ENCODE peak calls at places on chromosome 1, in seven cellular contexts. A, G, S, P, R, X and T are unnamed samples.

GRCh38 chr1:107637101-107637500 is 327.9 kb downstream of the VAV3 start:
- DNase-seq in P (no peak), R (no peak), G (no peak), S (peak), A (no peak), X (no peak), T (no peak)

GRCh38 chr1:168497376-168497952 is 46.3 kb downstream of the XCL2 start:
- DNase-seq in G (no peak), R (no peak), A (no peak), S (peak), X (no peak), P (no peak), T (peak)

GRCh38 chr1:41802532-41803501 is 115.9 kb downstream of the HIVEP3 start:
- DNase-seq in S (no peak), A (peak), X (no peak), R (no peak), G (peak), P (no peak), T (no peak)

GRCh38 chr1:218443255-218443654 is 98.1 kb downstream of the TGFB2 start:
- DNase-seq in G (no peak), A (no peak), R (no peak), P (no peak), X (no peak), S (no peak), T (no peak)

GRCh38 chr1:116150368-116150767 is 39.2 kb downstream of the MAB21L3 start:
- DNase-seq in R (no peak), X (no peak), G (no peak), S (no peak), A (no peak), P (no peak), T (no peak)

GRCh38 chr1:224662870-224663269 is 46.8 kb downstream of the CNIH3 start:
- DNase-seq in P (no peak), G (no peak), X (no peak), S (no peak), R (no peak), A (no peak), T (no peak)

GRCh38 chr1:89276690-89277089 is 4.0 kb upstream of the GBP5 start:
- DNase-seq in R (no peak), G (no peak), S (no peak), X (no peak), A (no peak), P (no peak), T (no peak)

GRCh38 chr1:57637155-57637554 is 213.3 kb upstream of the DAB1 start:
- DNase-seq in S (no peak), R (no peak), A (no peak), X (no peak), G (no peak), P (no peak), T (no peak)

GRCh38 chr1:112877741-112878140 is 78.3 kb downstream of the SLC16A1 start:
- DNase-seq in A (no peak), S (peak), G (no peak), P (no peak), X (no peak), R (no peak), T (no peak)

GRCh38 chr1:193730017-193730416 is 543.6 kb upstream of the B3GALT2 start:
- DNase-seq in G (no peak), P (no peak), X (no peak), A (no peak), S (peak), R (no peak), T (no peak)

GRCh38 chr1:58607391-58607790 is 30.3 kb upstream of the TACSTD2 start:
- DNase-seq in G (no peak), A (no peak), R (no peak), P (no peak), X (no peak), S (no peak), T (no peak)

GRCh38 chr1:168064216-168064615 is 72.5 kb downstream of the GPR161 start:
- DNase-seq in X (no peak), R (no peak), P (no peak), A (no peak), S (no peak), G (no peak), T (no peak)

GRCh38 chr1:200473698-200474371 is 64.0 kb upstream of the ZNF281 start:
- DNase-seq in X (no peak), P (no peak), G (no peak), R (no peak), A (no peak), S (no peak), T (no peak)

GRCh38 chr1:1166642-1167415 is 6.9 kb upstream of the TTLL10 start:
- DNase-seq in P (no peak), G (no peak), A (no peak), S (no peak), R (no peak), X (no peak), T (no peak)

GRCh38 chr1:21270086-21270689 is 20.1 kb downstream of the ECE1 start:
- DNase-seq in X (peak), S (peak), G (peak), R (peak), P (peak), A (no peak), T (peak)

GRCh38 chr1:182580736-182581135 is 8.3 kb downstream of the RNASEL start:
- DNase-seq in G (no peak), R (no peak), P (no peak), S (no peak), X (no peak), A (no peak), T (no peak)

GRCh38 chr1:6858586-6858985 is 73.3 kb downstream of the CAMTA1 start:
- DNase-seq in X (no peak), A (no peak), P (no peak), S (peak), G (no peak), R (no peak), T (no peak)

GRCh38 chr1:6488602-6489382 is 2.7 kb downstream of the PLEKHG5 start:
- DNase-seq in G (no peak), A (no peak), P (no peak), S (no peak), X (no peak), R (no peak), T (no peak)

GRCh38 chr1:234731371-234732085 is 121.5 kb upstream of the IRF2BP2 start:
- DNase-seq in S (peak), A (no peak), X (no peak), G (no peak), R (no peak), P (no peak), T (peak)

GRCh38 chr1:182430263-182431068 is 19.5 kb upstream of the RGSL1 start:
- DNase-seq in S (peak), P (no peak), A (no peak), X (no peak), R (no peak), G (peak), T (no peak)

GRCh38 chr1:211082824-211083223 is 51.1 kb downstream of the KCNH1 start:
- DNase-seq in A (no peak), X (no peak), G (no peak), S (no peak), P (peak), R (no peak), T (no peak)

GRCh38 chr1:116826818-116827606 is 72.8 kb downstream of the CD2 start:
- DNase-seq in A (peak), G (no peak), X (no peak), R (no peak), P (peak), S (peak), T (peak)

GRCh38 chr1:30106125-30106524 is 617.3 kb downstream of the MATN1 start:
- DNase-seq in R (no peak), A (no peak), S (peak), P (peak), X (peak), G (no peak), T (no peak)

GRCh38 chr1:183301239-183301638 is 115.2 kb downstream of the LAMC2 start:
- DNase-seq in S (no peak), X (no peak), A (no peak), G (no peak), P (no peak), R (no peak), T (no peak)

GRCh38 chr1:236590553-236591150 is 13.7 kb downstream of the HEATR1 start:
- DNase-seq in X (no peak), A (no peak), G (no peak), R (no peak), S (no peak), P (no peak), T (no peak)

GRCh38 chr1:181417915-181418314 is 65.4 kb upstream of the CACNA1E start:
- DNase-seq in S (no peak), A (no peak), G (no peak), R (no peak), P (no peak), X (no peak), T (no peak)

GRCh38 chr1:202235003-202235660 is 41.5 kb downstream of the LGR6 start:
- DNase-seq in A (no peak), X (no peak), R (no peak), G (no peak), P (no peak), S (no peak), T (no peak)

GRCh38 chr1:239814306-239814881 is 277.3 kb upstream of the FMN2 start:
- DNase-seq in R (no peak), P (peak), A (no peak), G (no peak), X (peak), S (peak), T (peak)

GRCh38 chr1:83928396-83928795 is 70.5 kb downstream of the TTLL7 start:
- DNase-seq in S (no peak), A (no peak), G (no peak), P (no peak), R (no peak), X (no peak), T (no peak)

GRCh38 chr1:177505905-177506590 is 335.3 kb downstream of the BRINP2 start:
- DNase-seq in P (no peak), X (no peak), R (no peak), A (no peak), S (peak), G (no peak), T (peak)

GRCh38 chr1:39940253-39940652 is 14.7 kb upstream of the MFSD2A start:
- DNase-seq in X (no peak), P (no peak), R (no peak), A (no peak), G (no peak), S (no peak), T (no peak)

GRCh38 chr1:244075247-244075722 is 24.2 kb downstream of the ZBTB18 start:
- DNase-seq in A (no peak), R (no peak), X (peak), S (no peak), P (no peak), G (no peak), T (no peak)

GRCh38 chr1:17564458-17565393 is 25.2 kb downstream of the ARHGEF10L start:
- DNase-seq in S (no peak), X (peak), A (no peak), G (no peak), R (no peak), P (peak), T (no peak)